ENCODE peak calls at places on chromosome 22, in ten cellular contexts. One of them, this sample, is unnamed.

GRCh38 chr22:22884888-22885840 is 2.5 kb upstream of the IGLL5 start:
- DNase-seq in HuH-7.5: no peak
- DNase-seq in ELR: no peak
- DNase-seq in DMS 273 treated with DMSO at 0.1 percent for 48 hours: no peak
- DNase-seq in GM04503: no peak
- DNase-seq in NCI-H510A treated with DMSO at 0.1 percent for 48 hours: no peak
- DNase-seq in mesenteric fat pad: peak
- DNase-seq in epithelial cell of esophagus: no peak
- DNase-seq in AG09309: no peak
- DNase-seq in GM04504: no peak
- DNase-seq in this sample: no peak

GRCh38 chr22:47110817-47111443 is 348.5 kb downstream of the TBC1D22A start:
- DNase-seq in HuH-7.5: no peak
- DNase-seq in ELR: no peak
- DNase-seq in DMS 273 treated with DMSO at 0.1 percent for 48 hours: no peak
- DNase-seq in GM04503: no peak
- DNase-seq in NCI-H510A treated with DMSO at 0.1 percent for 48 hours: no peak
- DNase-seq in mesenteric fat pad: peak
- DNase-seq in epithelial cell of esophagus: no peak
- DNase-seq in AG09309: no peak
- DNase-seq in GM04504: no peak
- DNase-seq in this sample: no peak

GRCh38 chr22:44913198-44913983 is 96.4 kb downstream of the PHF21B start:
- DNase-seq in HuH-7.5: no peak
- DNase-seq in ELR: no peak
- DNase-seq in DMS 273 treated with DMSO at 0.1 percent for 48 hours: no peak
- DNase-seq in GM04503: no peak
- DNase-seq in NCI-H510A treated with DMSO at 0.1 percent for 48 hours: no peak
- DNase-seq in mesenteric fat pad: no peak
- DNase-seq in epithelial cell of esophagus: no peak
- DNase-seq in AG09309: no peak
- DNase-seq in GM04504: no peak
- DNase-seq in this sample: no peak

GRCh38 chr22:41094036-41094435 is 1.6 kb downstream of the EP300 start:
- DNase-seq in HuH-7.5: peak
- DNase-seq in ELR: peak
- DNase-seq in DMS 273 treated with DMSO at 0.1 percent for 48 hours: peak
- DNase-seq in GM04503: no peak
- DNase-seq in NCI-H510A treated with DMSO at 0.1 percent for 48 hours: no peak
- DNase-seq in mesenteric fat pad: no peak
- DNase-seq in epithelial cell of esophagus: peak
- DNase-seq in AG09309: no peak
- DNase-seq in GM04504: peak
- DNase-seq in this sample: peak

GRCh38 chr22:22030493-22031182 is 48.1 kb upstream of the TOP3B start:
- DNase-seq in HuH-7.5: no peak
- DNase-seq in ELR: peak
- DNase-seq in DMS 273 treated with DMSO at 0.1 percent for 48 hours: no peak
- DNase-seq in GM04503: no peak
- DNase-seq in NCI-H510A treated with DMSO at 0.1 percent for 48 hours: no peak
- DNase-seq in mesenteric fat pad: no peak
- DNase-seq in epithelial cell of esophagus: peak
- DNase-seq in AG09309: no peak
- DNase-seq in GM04504: no peak
- DNase-seq in this sample: no peak

GRCh38 chr22:37520754-37521153 is 1.5 kb upstream of the CARD10 start:
- DNase-seq in HuH-7.5: no peak
- DNase-seq in ELR: no peak
- DNase-seq in DMS 273 treated with DMSO at 0.1 percent for 48 hours: no peak
- DNase-seq in GM04503: no peak
- DNase-seq in NCI-H510A treated with DMSO at 0.1 percent for 48 hours: no peak
- DNase-seq in mesenteric fat pad: no peak
- DNase-seq in epithelial cell of esophagus: no peak
- DNase-seq in AG09309: no peak
- DNase-seq in GM04504: no peak
- DNase-seq in this sample: no peak

GRCh38 chr22:49638788-49639187 is 188.9 kb downstream of the BRD1 start:
- DNase-seq in HuH-7.5: no peak
- DNase-seq in ELR: no peak
- DNase-seq in DMS 273 treated with DMSO at 0.1 percent for 48 hours: no peak
- DNase-seq in GM04503: no peak
- DNase-seq in NCI-H510A treated with DMSO at 0.1 percent for 48 hours: no peak
- DNase-seq in mesenteric fat pad: no peak
- DNase-seq in epithelial cell of esophagus: no peak
- DNase-seq in AG09309: no peak
- DNase-seq in GM04504: no peak
- DNase-seq in this sample: peak

GRCh38 chr22:30206964-30207363 is 39.6 kb downstream of the LIF start:
- DNase-seq in HuH-7.5: peak
- DNase-seq in ELR: peak
- DNase-seq in DMS 273 treated with DMSO at 0.1 percent for 48 hours: no peak
- DNase-seq in GM04503: peak
- DNase-seq in NCI-H510A treated with DMSO at 0.1 percent for 48 hours: no peak
- DNase-seq in mesenteric fat pad: no peak
- DNase-seq in epithelial cell of esophagus: peak
- DNase-seq in AG09309: no peak
- DNase-seq in GM04504: peak
- DNase-seq in this sample: peak

GRCh38 chr22:33891992-33892391 is 28.3 kb downstream of the LARGE1 start:
- DNase-seq in HuH-7.5: no peak
- DNase-seq in ELR: no peak
- DNase-seq in DMS 273 treated with DMSO at 0.1 percent for 48 hours: no peak
- DNase-seq in GM04503: no peak
- DNase-seq in NCI-H510A treated with DMSO at 0.1 percent for 48 hours: no peak
- DNase-seq in mesenteric fat pad: no peak
- DNase-seq in epithelial cell of esophagus: no peak
- DNase-seq in AG09309: no peak
- DNase-seq in GM04504: no peak
- DNase-seq in this sample: no peak

GRCh38 chr22:21947040-21948014 is 5.3 kb downstream of the PPM1F start:
- DNase-seq in HuH-7.5: no peak
- DNase-seq in ELR: peak
- DNase-seq in DMS 273 treated with DMSO at 0.1 percent for 48 hours: no peak
- DNase-seq in GM04503: no peak
- DNase-seq in NCI-H510A treated with DMSO at 0.1 percent for 48 hours: no peak
- DNase-seq in mesenteric fat pad: no peak
- DNase-seq in epithelial cell of esophagus: peak
- DNase-seq in AG09309: no peak
- DNase-seq in GM04504: no peak
- DNase-seq in this sample: peak